ENCODE peak calls at places on chromosomes 7 and 10, in seven cellular contexts. D is WERI-Rb-1, N is kidney, M is tibial artery, R is fibroblast of the aortic adventitia, S is B cell, E is thoracic aorta. U is an unnamed sample.

GRCh38 chr7:95690367-95690947 is 81.9 kb upstream of the DYNC1I1 start:
- DNase-seq in D (peak), N (no peak), M (no peak), R (peak), S (peak), E (no peak), U (no peak)

GRCh38 chr10:47383254-47384147 is 592 bp downstream of the ZNF488 start:
- DNase-seq in D (peak), N (no peak), M (peak), R (no peak), S (no peak), E (no peak), U (no peak)

GRCh38 chr10:92356041-92356440 is 65.1 kb downstream of the MARCHF5 start:
- DNase-seq in D (no peak), N (no peak), M (no peak), R (no peak), S (no peak), E (no peak), U (no peak)

GRCh38 chr7:45717537-45718235 is 143.5 kb downstream of the ADCY1 start:
- DNase-seq in D (no peak), N (peak), M (no peak), R (no peak), S (peak), E (no peak), U (no peak)

GRCh38 chr7:66557214-66558200 is 71.2 kb upstream of the KCTD7 start:
- DNase-seq in D (peak), N (peak), M (peak), R (peak), S (peak), E (no peak), U (peak)

GRCh38 chr10:26445411-26446031 is 7.4 kb downstream of the APBB1IP start:
- DNase-seq in D (no peak), N (no peak), M (no peak), R (no peak), S (no peak), E (no peak), U (no peak)

GRCh38 chr10:61316866-61317265 is 136.3 kb downstream of the TMEM26 start:
- DNase-seq in D (no peak), N (no peak), M (no peak), R (no peak), S (no peak), E (no peak), U (no peak)

GRCh38 chr10:49571419-49571818 is 32.5 kb upstream of the ERCC6 start:
- DNase-seq in D (no peak), N (no peak), M (no peak), R (peak), S (no peak), E (no peak), U (no peak)

GRCh38 chr7:151727579-151728285 is 149.2 kb downstream of the PRKAG2 start:
- DNase-seq in D (no peak), N (peak), M (peak), R (peak), S (no peak), E (peak), U (peak)

GRCh38 chr7:150361402-150361801 is 7.2 kb upstream of the REPIN1 start:
- DNase-seq in D (no peak), N (no peak), M (no peak), R (no peak), S (no peak), E (no peak), U (no peak)

GRCh38 chr7:2461268-2462026 is 14.8 kb downstream of the GRIFIN start:
- DNase-seq in D (no peak), N (peak), M (no peak), R (no peak), S (no peak), E (no peak), U (no peak)

GRCh38 chr10:132397671-132398565 is 918 bp downstream of the PWWP2B start:
- DNase-seq in D (peak), N (peak), M (no peak), R (peak), S (peak), E (no peak), U (no peak)

GRCh38 chr10:51918921-51919325 is 219.5 kb upstream of the CSTF2T start:
- DNase-seq in D (no peak), N (no peak), M (no peak), R (no peak), S (no peak), E (no peak), U (no peak)

GRCh38 chr7:102097601-102098161 is 189.0 kb upstream of the SH2B2 start:
- DNase-seq in D (no peak), N (no peak), M (no peak), R (peak), S (no peak), E (no peak), U (no peak)

GRCh38 chr10:6044651-6045599 is 17.2 kb downstream of the IL2RA start:
- DNase-seq in D (no peak), N (no peak), M (no peak), R (no peak), S (no peak), E (no peak), U (no peak)

GRCh38 chr7:45683556-45684148 is 109.5 kb downstream of the ADCY1 start:
- DNase-seq in D (no peak), N (no peak), M (no peak), R (no peak), S (no peak), E (no peak), U (no peak)

GRCh38 chr10:127148933-127149220 is 47.5 kb downstream of the INSYN2A start:
- DNase-seq in D (no peak), N (no peak), M (no peak), R (peak), S (no peak), E (no peak), U (no peak)

GRCh38 chr7:43625453-43625852 is 42.5 kb downstream of the STK17A start:
- DNase-seq in D (no peak), N (no peak), M (no peak), R (no peak), S (no peak), E (no peak), U (no peak)

GRCh38 chr7:20237464-20238267 is 20.5 kb upstream of the MACC1 start:
- DNase-seq in D (no peak), N (no peak), M (no peak), R (no peak), S (no peak), E (no peak), U (no peak)

GRCh38 chr10:100419911-100420449 is 42.8 kb upstream of the WNT8B start:
- DNase-seq in D (no peak), N (no peak), M (no peak), R (no peak), S (no peak), E (no peak), U (no peak)

GRCh38 chr10:128530301-128530700 is 404.1 kb upstream of the MKI67 start:
- DNase-seq in D (no peak), N (no peak), M (no peak), R (no peak), S (no peak), E (no peak), U (no peak)

GRCh38 chr7:2616973-2617709 is 14.6 kb upstream of the TTYH3 start:
- DNase-seq in D (no peak), N (peak), M (no peak), R (no peak), S (no peak), E (no peak), U (no peak)

GRCh38 chr10:101091546-101092290 is 29.9 kb downstream of the KAZALD1 start:
- DNase-seq in D (no peak), N (no peak), M (no peak), R (no peak), S (no peak), E (no peak), U (no peak)

GRCh38 chr7:130421685-130422084 is 19.1 kb downstream of the CEP41 start:
- DNase-seq in D (no peak), N (no peak), M (no peak), R (peak), S (no peak), E (no peak), U (no peak)

GRCh38 chr7:33137098-33137497 is 7.7 kb downstream of the BBS9 start:
- DNase-seq in D (no peak), N (peak), M (no peak), R (no peak), S (no peak), E (no peak), U (no peak)

GRCh38 chr10:110540038-110540437 is 27.5 kb upstream of the SMC3 start:
- DNase-seq in D (no peak), N (no peak), M (no peak), R (no peak), S (no peak), E (no peak), U (no peak)

GRCh38 chr7:139758388-139758787 is 19.4 kb downstream of the HIPK2 start:
- DNase-seq in D (peak), N (no peak), M (no peak), R (no peak), S (no peak), E (no peak), U (no peak)

GRCh38 chr7:110337646-110338045 is 753.3 kb upstream of the LRRN3 start:
- DNase-seq in D (no peak), N (no peak), M (no peak), R (no peak), S (no peak), E (no peak), U (no peak)

GRCh38 chr7:25073451-25073850 is 51.6 kb downstream of the CYCS start:
- DNase-seq in D (no peak), N (no peak), M (no peak), R (peak), S (no peak), E (no peak), U (no peak)

GRCh38 chr10:124152139-124152780 is 58.9 kb upstream of the CHST15 start:
- DNase-seq in D (no peak), N (peak), M (peak), R (peak), S (no peak), E (peak), U (no peak)

GRCh38 chr10:33136271-33136670 is 178.2 kb upstream of the ITGB1 start:
- DNase-seq in D (no peak), N (no peak), M (no peak), R (no peak), S (no peak), E (no peak), U (no peak)

GRCh38 chr10:110650265-110650668 is 6.1 kb downstream of the RBM20 start:
- DNase-seq in D (no peak), N (no peak), M (no peak), R (no peak), S (no peak), E (no peak), U (no peak)

GRCh38 chr10:43249962-43250624 is 16.8 kb downstream of the RASGEF1A start:
- DNase-seq in D (no peak), N (peak), M (peak), R (no peak), S (no peak), E (no peak), U (peak)

GRCh38 chr7:98291717-98292116 is 10.2 kb downstream of the BRI3 start:
- DNase-seq in D (no peak), N (no peak), M (no peak), R (no peak), S (peak), E (no peak), U (no peak)

GRCh38 chr7:142323706-142324105 is 65.8 kb upstream of the PRSS58 start:
- DNase-seq in D (peak), N (no peak), M (no peak), R (no peak), S (no peak), E (no peak), U (no peak)

GRCh38 chr7:85038466-85038865 is 148.4 kb downstream of the SEMA3D start:
- DNase-seq in D (no peak), N (no peak), M (no peak), R (no peak), S (no peak), E (no peak), U (no peak)

DNA sequence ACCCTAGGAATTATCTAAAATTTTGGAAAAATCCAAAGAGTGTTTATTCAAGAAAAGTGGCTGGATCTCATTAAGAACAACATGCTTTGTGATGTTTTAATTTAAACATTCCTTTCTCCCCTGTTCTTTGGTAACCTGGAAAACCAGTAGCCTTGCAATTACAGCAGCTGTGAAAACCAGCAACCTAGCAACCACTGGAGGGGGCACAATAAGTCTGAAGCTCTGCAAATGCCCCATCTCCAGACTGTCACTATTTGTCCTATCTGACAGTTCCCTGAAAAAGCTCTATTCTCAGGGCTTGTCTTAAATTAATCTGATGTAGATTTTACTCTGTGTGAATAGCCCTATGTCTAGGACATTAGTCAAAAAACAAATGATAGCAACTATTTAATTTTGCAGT is 137.6 kb upstream of the THSD7A start:
- DNase-seq in D (no peak), N (no peak), M (no peak), R (no peak), S (no peak), E (no peak), U (no peak)
- TF ChIP-seq CTCF in D (no peak), N (no peak), M (no peak), R (no peak), S (no peak), E (no peak), U (no peak)

GRCh38 chr7:143896667-143897066 is 5.3 kb downstream of the TCAF1 start:
- DNase-seq in D (no peak), N (no peak), M (no peak), R (no peak), S (no peak), E (no peak), U (no peak)

GRCh38 chr7:143890558-143890957 is 11.4 kb downstream of the TCAF1 start:
- DNase-seq in D (no peak), N (no peak), M (no peak), R (no peak), S (no peak), E (no peak), U (no peak)

GRCh38 chr7:143889068-143889467 is 12.9 kb downstream of the TCAF1 start:
- DNase-seq in D (no peak), N (no peak), M (no peak), R (no peak), S (no peak), E (no peak), U (no peak)

GRCh38 chr7:143891457-143891856 is 10.5 kb downstream of the TCAF1 start:
- DNase-seq in D (no peak), N (no peak), M (no peak), R (no peak), S (no peak), E (no peak), U (no peak)

GRCh38 chr7:143892527-143893300 is 9.3 kb downstream of the TCAF1 start:
- DNase-seq in D (peak), N (no peak), M (no peak), R (peak), S (no peak), E (no peak), U (no peak)
- TF ChIP-seq CTCF in D (peak), N (no peak), M (no peak), R (peak), S (peak), E (no peak), U (no peak)

DNA sequence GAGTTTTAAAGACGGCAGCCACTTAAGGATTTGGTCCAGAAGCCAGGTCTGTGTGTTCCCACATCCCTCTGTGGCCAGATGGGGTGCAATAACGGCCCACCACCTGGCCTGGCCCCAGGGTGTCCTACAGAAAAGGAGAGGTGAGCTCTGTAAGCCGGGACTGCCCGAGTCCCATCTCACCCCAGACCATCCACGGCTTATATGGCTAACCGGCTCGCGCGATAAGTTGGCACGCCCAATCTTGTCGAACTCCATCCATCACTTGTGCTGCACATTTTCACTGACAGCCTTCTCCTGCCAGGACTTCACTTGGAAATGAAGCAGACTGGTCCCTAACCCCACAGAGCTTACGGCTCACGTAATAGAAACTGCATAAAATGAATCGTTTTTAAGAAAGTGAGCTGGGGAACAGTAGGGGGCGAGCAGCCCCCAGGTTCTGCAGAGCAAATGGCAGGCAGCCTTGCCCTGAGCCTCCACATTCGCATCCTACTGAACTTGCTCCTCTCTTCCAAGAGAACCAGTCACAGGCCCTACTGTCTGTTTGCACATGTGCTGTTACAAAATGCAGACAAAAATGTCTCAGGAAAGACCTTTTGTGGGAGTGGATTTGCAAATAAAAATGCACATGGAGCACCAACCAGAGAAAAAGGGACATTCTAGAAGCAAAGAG is 98.2 kb downstream of the TNS3 start:
- DNase-seq in D (peak), N (peak), M (no peak), R (peak), S (no peak), E (no peak), U (no peak)
- TF ChIP-seq CTCF in D (peak), N (no peak), M (peak), R (peak), S (no peak), E (no peak), U (no peak)

DNA sequence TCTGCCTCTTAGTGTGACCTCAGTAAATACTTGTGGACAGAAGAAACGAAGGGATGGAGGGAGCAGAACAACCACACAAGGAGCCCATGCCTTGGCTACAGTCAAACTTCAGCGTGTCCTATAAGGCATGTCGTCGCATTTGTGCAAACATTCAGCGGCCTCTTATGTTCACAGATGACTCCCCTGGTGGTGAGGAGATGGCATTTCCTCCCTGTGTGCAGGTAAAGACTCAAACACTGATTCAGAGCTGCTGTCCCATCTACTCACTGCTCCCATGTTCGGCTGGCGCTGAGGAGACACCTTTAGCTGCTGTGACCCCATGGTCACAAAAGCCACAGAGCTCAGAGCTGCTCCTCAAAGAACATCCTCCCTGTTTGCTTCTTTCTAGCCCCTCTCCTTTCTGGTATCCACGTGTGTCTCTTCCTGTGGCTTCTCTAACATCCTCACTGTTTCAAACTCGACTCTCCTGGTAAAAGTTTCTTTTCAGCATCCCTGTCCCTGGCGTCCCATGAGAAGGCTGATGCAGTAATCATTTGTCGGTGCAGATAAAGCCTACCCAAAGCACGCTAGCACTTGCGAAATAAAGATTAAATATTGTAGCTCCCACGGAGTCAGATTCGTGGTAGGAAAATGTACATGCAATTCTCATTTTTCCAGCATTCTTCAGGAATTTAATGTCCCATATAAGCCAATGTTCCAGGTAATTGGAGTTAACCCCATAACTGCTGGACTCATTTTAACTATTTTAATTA is 124.9 kb upstream of the NEBL start:
- DNase-seq in D (no peak), N (no peak), M (no peak), R (no peak), S (no peak), E (no peak), U (no peak)
- TF ChIP-seq CTCF in D (peak), N (no peak), M (no peak), R (no peak), S (no peak), E (no peak), U (no peak)

GRCh38 chr10:58258977-58259692 is 8.6 kb downstream of the IPMK start:
- DNase-seq in D (no peak), N (no peak), M (no peak), R (no peak), S (no peak), E (no peak), U (no peak)
- TF ChIP-seq CTCF in D (no peak), N (no peak), M (no peak), R (peak), S (no peak), E (no peak), U (no peak)

DNA sequence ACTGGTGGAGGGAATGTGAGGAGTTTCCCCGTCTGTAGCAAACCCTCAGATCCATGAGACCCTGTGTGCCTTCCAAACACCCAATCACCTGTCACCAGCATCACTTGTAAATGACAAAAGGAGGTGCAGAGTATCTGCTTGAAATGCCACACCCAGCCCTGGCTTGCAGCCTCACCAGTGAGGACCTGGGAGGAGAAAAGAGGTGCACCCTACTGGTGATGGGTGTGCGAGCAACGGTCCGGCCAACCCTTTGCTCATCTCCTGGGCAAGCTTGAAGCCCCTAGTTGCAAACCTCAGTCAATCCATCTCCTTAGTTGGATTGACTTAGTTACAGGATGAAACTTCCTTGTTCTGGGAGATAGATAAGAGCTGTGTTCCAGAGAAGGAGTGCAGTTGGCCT is 62.4 kb upstream of the WAPL start:
- DNase-seq in D (peak), N (no peak), M (no peak), R (no peak), S (no peak), E (no peak), U (no peak)
- TF ChIP-seq CTCF in D (peak), N (no peak), M (no peak), R (no peak), S (no peak), E (no peak), U (no peak)

GRCh38 chr10:104127411-104127810 is 5.4 kb downstream of the SFR1 start:
- DNase-seq in D (peak), N (no peak), M (no peak), R (no peak), S (no peak), E (no peak), U (no peak)
- TF ChIP-seq CTCF in D (peak), N (no peak), M (no peak), R (no peak), S (peak), E (no peak), U (no peak)

GRCh38 chr7:1348096-1348835 is 111.0 kb downstream of the MICALL2 start:
- DNase-seq in D (no peak), N (peak), M (no peak), R (no peak), S (no peak), E (no peak), U (no peak)
- TF ChIP-seq CTCF in D (no peak), N (no peak), M (no peak), R (no peak), S (no peak), E (no peak), U (no peak)